ENCODE peak calls at places on chromosomes 12 and 14, in nine cellular contexts. X is lower lobe of right lung; T is BJ; N is HCT116; M is HepG2; K is CD4-positive, alpha-beta memory T cell; H is astrocyte of the cerebellum; V is thoracic aorta; U is astrocyte. O is an unnamed sample.

GRCh38 chr12:27703720-27704452 is 6.7 kb upstream of the MRPS35 start:
- DNase-seq in X (peak; percentile 61), T (peak; percentile 61), N (peak; percentile 87), M (peak; percentile 75), K (peak; percentile 58), H (peak; percentile 65), V (peak; percentile 43), U (peak; percentile 61), O (peak; percentile 67)

GRCh38 chr14:71725802-71726638 is 206.2 kb upstream of the RGS6 start:
- DNase-seq in X (no peak), T (peak; percentile 67), N (no peak), M (no peak), K (no peak), H (peak; percentile 36), V (no peak), U (peak; percentile 77), O (peak; percentile 10)

GRCh38 chr14:58717211-58717610 is 79.4 kb downstream of the DACT1 start:
- DNase-seq in X (no peak), T (no peak), N (no peak), M (no peak), K (no peak), H (no peak), V (no peak), U (no peak), O (no peak)

GRCh38 chr14:95516554-95517209 is at the start of gene SYNE3:
- DNase-seq in X (peak; percentile 73), T (no peak), N (no peak), M (no peak), K (peak; percentile 59), H (no peak), V (no peak), U (no peak), O (no peak)

GRCh38 chr12:106132175-106133135 is 6.3 kb downstream of the NUAK1 start:
- DNase-seq in X (no peak), T (no peak), N (no peak), M (no peak), K (no peak), H (no peak), V (no peak), U (no peak), O (no peak)

GRCh38 chr14:69808919-69809808 is 12.1 kb upstream of the SLC10A1 start:
- DNase-seq in X (no peak), T (no peak), N (no peak), M (peak; percentile 95), K (no peak), H (no peak), V (no peak), U (no peak), O (no peak)

GRCh38 chr14:39372656-39373055 is 59.6 kb downstream of the FBXO33 start:
- DNase-seq in X (no peak), T (no peak), N (no peak), M (no peak), K (no peak), H (no peak), V (no peak), U (peak; percentile 26), O (no peak)

GRCh38 chr12:58918475-58918874 is 1.8 kb downstream of the LRIG3 start:
- DNase-seq in X (no peak), T (no peak), N (no peak), M (no peak), K (no peak), H (no peak), V (no peak), U (no peak), O (no peak)

GRCh38 chr12:93419388-93420034 is 22.2 kb downstream of the UBE2N start:
- DNase-seq in X (no peak), T (peak; percentile 26), N (no peak), M (peak; percentile 49), K (peak; percentile 52), H (peak; percentile 51), V (no peak), U (peak; percentile 42), O (no peak)

GRCh38 chr12:77682488-77682887 is 148.2 kb upstream of the NAV3 start:
- DNase-seq in X (no peak), T (no peak), N (no peak), M (no peak), K (no peak), H (no peak), V (no peak), U (no peak), O (no peak)

GRCh38 chr12:77685906-77686305 is 144.8 kb upstream of the NAV3 start:
- DNase-seq in X (no peak), T (no peak), N (no peak), M (no peak), K (no peak), H (no peak), V (no peak), U (no peak), O (no peak)

GRCh38 chr12:77687346-77687745 is 143.3 kb upstream of the NAV3 start:
- DNase-seq in X (no peak), T (no peak), N (no peak), M (no peak), K (no peak), H (no peak), V (no peak), U (no peak), O (no peak)

GRCh38 chr12:77686760-77687159 is 143.9 kb upstream of the NAV3 start:
- DNase-seq in X (no peak), T (no peak), N (no peak), M (no peak), K (no peak), H (peak; percentile 24), V (no peak), U (no peak), O (no peak)

DNA sequence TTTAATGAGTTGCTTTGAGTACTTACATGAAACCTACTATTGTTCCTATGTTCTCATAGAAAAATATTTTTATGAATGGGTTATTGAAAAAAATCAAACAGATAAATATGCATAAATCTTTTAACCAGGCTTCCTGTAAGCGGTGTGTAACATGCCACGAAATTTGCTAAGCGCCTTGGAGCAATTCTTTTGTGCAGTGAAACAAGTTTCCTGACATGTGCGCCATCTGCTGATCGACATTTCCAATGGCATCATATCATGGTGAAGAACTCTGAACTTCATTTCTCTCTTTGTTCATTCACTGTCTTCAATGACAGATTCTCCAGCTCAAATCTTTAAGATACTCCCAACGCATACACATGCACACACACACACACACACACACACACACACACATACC is 145.6 kb upstream of the NAV3 start:
- DNase-seq in X (no peak), T (peak; percentile 9), N (peak; percentile 71), M (peak; percentile 56), K (no peak), H (peak; percentile 80), V (no peak), U (peak; percentile 57), O (peak; percentile 12)
- H3K4me3 ChIP-seq in X (no peak overlapping the region), T (no peak overlapping the region), N (no peak overlapping the region), M (no peak overlapping the region), K (no peak overlapping the region), H (no peak overlapping the region), V (peak overlapping the region; percentile 13), U (no peak overlapping the region), O (no peak overlapping the region)

GRCh38 chr14:24662753-24663152 is 28.8 kb upstream of the GZMB start:
- DNase-seq in X (no peak), T (no peak), N (no peak), M (no peak), K (no peak), H (no peak), V (no peak), U (no peak), O (peak; percentile 85)
- H3K4me3 ChIP-seq in X (no peak overlapping the region), T (no peak overlapping the region), N (no peak overlapping the region), M (no peak overlapping the region), K (no peak overlapping the region), H (no peak overlapping the region), V (no peak overlapping the region), U (no peak overlapping the region), O (no peak overlapping the region)

GRCh38 chr12:39619316-39619659 is 315 bp downstream of the ABCD2 start:
- DNase-seq in X (no peak), T (no peak), N (no peak), M (no peak), K (no peak), H (no peak), V (no peak), U (no peak), O (no peak)

GRCh38 chr12:39617887-39618286 is 1.7 kb downstream of the ABCD2 start:
- DNase-seq in X (no peak), T (no peak), N (no peak), M (no peak), K (no peak), H (no peak), V (no peak), U (no peak), O (no peak)

GRCh38 chr12:39616666-39617065 is 2.9 kb downstream of the ABCD2 start:
- DNase-seq in X (no peak), T (no peak), N (no peak), M (no peak), K (no peak), H (no peak), V (no peak), U (no peak), O (no peak)

GRCh38 chr12:39619660-39620433 is at the start of gene ABCD2:
- DNase-seq in X (peak; percentile 43), T (peak; percentile 29), N (peak; percentile 19), M (peak; percentile 32), K (peak; percentile 86), H (peak; percentile 79), V (peak; percentile 10), U (peak; percentile 83), O (peak; percentile 55)

GRCh38 chr12:39618701-39619100 is 902 bp downstream of the ABCD2 start:
- DNase-seq in X (no peak), T (no peak), N (no peak), M (no peak), K (no peak), H (no peak), V (no peak), U (no peak), O (no peak)
- H3K4me3 ChIP-seq in X (peak overlapping the region; percentile 56), T (no peak overlapping the region), N (no peak overlapping the region), M (no peak overlapping the region), K (peak overlapping the region; percentile 85), H (peak overlapping the region; percentile 44), V (peak overlapping the region; percentile 84), U (no peak overlapping the region), O (no peak overlapping the region)

DNA sequence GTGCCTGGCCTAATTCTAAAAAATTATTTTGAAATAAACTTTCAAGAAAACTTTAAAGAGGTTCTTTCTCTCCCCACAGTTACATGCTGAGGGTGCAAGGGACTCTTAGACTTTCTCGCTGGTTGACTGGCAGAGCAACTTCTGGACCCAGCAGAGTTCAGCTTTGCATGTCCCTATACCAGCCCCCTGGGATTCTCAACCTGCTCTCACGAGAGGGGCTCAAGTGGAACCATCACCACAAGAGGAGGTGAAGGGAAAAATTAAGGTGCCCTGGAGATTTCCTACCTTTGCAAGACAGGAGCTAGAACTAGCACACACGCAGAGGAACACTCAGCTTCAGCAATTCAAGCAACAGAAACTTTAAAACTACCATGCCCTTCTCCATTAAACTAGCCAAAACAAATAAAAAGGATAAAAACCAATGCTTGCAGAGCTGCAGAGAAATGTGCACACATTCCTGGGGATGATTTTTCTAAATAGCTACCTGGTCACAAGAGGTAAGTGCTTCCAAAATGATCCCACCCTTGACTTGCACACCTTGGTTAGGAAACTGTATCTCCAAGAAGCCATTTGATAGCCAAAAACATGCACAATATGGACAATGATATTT is 2.5 kb downstream of the HVCN1 start:
- DNase-seq in X (no peak), T (no peak), N (no peak), M (no peak), K (no peak), H (no peak), V (no peak), U (no peak), O (no peak)
- H3K4me3 ChIP-seq in X (no peak overlapping the region), T (no peak overlapping the region), N (no peak overlapping the region), M (no peak overlapping the region), K (no peak overlapping the region), H (no peak overlapping the region), V (no peak overlapping the region), U (no peak overlapping the region), O (no peak overlapping the region)

O was measured in HL-60.